ENCODE peak calls at places on chromosomes 16 and 17, in five cellular contexts. Q is fibroblast of mammary gland, W is fibroblast of the aortic adventitia, Z is GM12878, Y is endodermal cell. N is an unnamed sample.

GRCh38 chr17:77420804-77421634 is 280.2 kb downstream of the SEC14L1 start:
- DNase-seq in Q (peak), W (peak), Z (no peak), Y (peak), N (peak)

GRCh38 chr17:35735036-35735805 is 3.8 kb downstream of the RASL10B start:
- DNase-seq in Q (no peak), W (no peak), Z (no peak), Y (no peak), N (peak)

GRCh38 chr17:2635675-2636074 is 42.2 kb downstream of the PAFAH1B1 start:
- DNase-seq in Q (no peak), W (no peak), Z (no peak), Y (no peak), N (no peak)

GRCh38 chr16:86504315-86505184 is 5.8 kb upstream of the FOXF1 start:
- DNase-seq in Q (no peak), W (no peak), Z (no peak), Y (no peak), N (no peak)

GRCh38 chr17:81365148-81365600 is 30.1 kb upstream of the BAHCC1 start:
- DNase-seq in Q (peak), W (peak), Z (no peak), Y (peak), N (no peak)

GRCh38 chr17:6525731-6526130 is 30.6 kb downstream of the PITPNM3 start:
- DNase-seq in Q (no peak), W (no peak), Z (no peak), Y (no peak), N (no peak)

GRCh38 chr16:55732496-55732895 is 76.7 kb downstream of the SLC6A2 start:
- DNase-seq in Q (no peak), W (no peak), Z (no peak), Y (no peak), N (no peak)

GRCh38 chr17:65896889-65897288 is 295.0 kb downstream of the CEP112 start:
- DNase-seq in Q (no peak), W (no peak), Z (no peak), Y (no peak), N (no peak)

GRCh38 chr17:16217002-16217635 is at the start of gene PIGL:
- DNase-seq in Q (peak), W (peak), Z (peak), Y (peak), N (peak)

GRCh38 chr17:18172528-18173278 is 10.9 kb upstream of the ALKBH5 start:
- DNase-seq in Q (no peak), W (no peak), Z (no peak), Y (no peak), N (no peak)

GRCh38 chr17:6435051-6435450 is at the start of gene AIPL1:
- DNase-seq in Q (no peak), W (no peak), Z (no peak), Y (no peak), N (no peak)

GRCh38 chr17:30831663-30832437 is at the start of gene ATAD5:
- DNase-seq in Q (peak), W (peak), Z (peak), Y (peak), N (peak)
- TF ChIP-seq CTCF in Q (no peak), W (no peak), Z (no peak), Y (no peak), N (no peak)

GRCh38 chr17:9839433-9839832 is 13.7 kb downstream of the GLP2R start:
- DNase-seq in Q (peak), W (no peak), Z (no peak), Y (peak), N (no peak)
- TF ChIP-seq CTCF in Q (peak), W (no peak), Z (no peak), Y (peak), N (no peak)

DNA sequence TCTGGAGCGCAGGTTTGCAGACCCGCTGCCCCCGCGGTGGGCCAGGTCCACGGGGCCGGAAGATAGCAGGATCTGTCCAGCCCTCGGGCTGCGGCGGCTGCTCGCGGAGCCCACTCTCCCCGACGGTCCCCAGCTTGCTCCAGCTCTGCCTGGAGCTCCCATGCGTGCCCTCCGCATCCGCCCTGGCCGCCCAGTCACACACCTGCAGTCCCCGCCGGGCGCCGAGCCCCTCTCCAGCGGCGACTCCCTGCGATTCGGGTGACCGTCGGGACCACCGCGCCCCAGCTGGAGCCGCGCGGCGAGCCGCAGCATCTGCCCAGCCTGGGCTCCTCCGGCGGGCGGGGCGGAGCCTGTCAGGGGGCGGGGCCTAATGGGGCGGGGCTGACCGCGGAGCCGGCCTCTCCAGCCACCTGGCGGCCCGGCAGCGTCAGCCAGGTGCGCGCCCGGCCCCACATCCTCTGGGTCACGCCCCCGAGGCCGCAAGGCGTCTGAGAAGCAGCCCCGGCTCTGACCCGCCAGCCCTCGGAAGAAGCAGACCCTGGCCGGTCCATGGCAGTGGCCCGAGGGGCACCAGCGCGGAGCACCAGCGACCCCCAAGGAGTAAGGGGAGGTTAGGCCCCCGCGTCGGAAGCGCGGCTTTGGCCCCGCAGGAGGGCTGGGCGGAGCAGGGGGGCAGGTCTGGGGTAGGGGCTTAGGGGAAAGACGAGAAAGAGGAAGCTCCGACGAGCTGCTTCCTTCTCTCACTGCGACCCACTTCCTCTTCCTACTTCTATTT is at the start of gene PIK3R5:
- DNase-seq in Q (no peak), W (no peak), Z (no peak), Y (peak), N (peak)
- TF ChIP-seq CTCF in Q (no peak), W (no peak), Z (peak), Y (peak), N (no peak)

GRCh38 chr17:67262420-67262819 is 17.4 kb upstream of the HELZ start:
- DNase-seq in Q (no peak), W (no peak), Z (no peak), Y (peak), N (no peak)
- TF ChIP-seq CTCF in Q (no peak), W (no peak), Z (no peak), Y (no peak), N (no peak)

GRCh38 chr16:54112807-54113206 is 173.8 kb downstream of the IRX3 start:
- DNase-seq in Q (no peak), W (no peak), Z (no peak), Y (no peak), N (no peak)

GRCh38 chr16:54116126-54116525 is 170.5 kb downstream of the IRX3 start:
- DNase-seq in Q (no peak), W (peak), Z (no peak), Y (no peak), N (no peak)

GRCh38 chr16:54118846-54119245 is 167.7 kb downstream of the IRX3 start:
- DNase-seq in Q (peak), W (peak), Z (no peak), Y (no peak), N (no peak)

GRCh38 chr16:54110582-54110981 is 176.0 kb downstream of the IRX3 start:
- DNase-seq in Q (no peak), W (no peak), Z (no peak), Y (no peak), N (no peak)

GRCh38 chr16:54115558-54115957 is 171.0 kb downstream of the IRX3 start:
- DNase-seq in Q (no peak), W (no peak), Z (no peak), Y (no peak), N (no peak)
- TF ChIP-seq CTCF in Q (no peak), W (no peak), Z (no peak), Y (no peak), N (no peak)

DNA sequence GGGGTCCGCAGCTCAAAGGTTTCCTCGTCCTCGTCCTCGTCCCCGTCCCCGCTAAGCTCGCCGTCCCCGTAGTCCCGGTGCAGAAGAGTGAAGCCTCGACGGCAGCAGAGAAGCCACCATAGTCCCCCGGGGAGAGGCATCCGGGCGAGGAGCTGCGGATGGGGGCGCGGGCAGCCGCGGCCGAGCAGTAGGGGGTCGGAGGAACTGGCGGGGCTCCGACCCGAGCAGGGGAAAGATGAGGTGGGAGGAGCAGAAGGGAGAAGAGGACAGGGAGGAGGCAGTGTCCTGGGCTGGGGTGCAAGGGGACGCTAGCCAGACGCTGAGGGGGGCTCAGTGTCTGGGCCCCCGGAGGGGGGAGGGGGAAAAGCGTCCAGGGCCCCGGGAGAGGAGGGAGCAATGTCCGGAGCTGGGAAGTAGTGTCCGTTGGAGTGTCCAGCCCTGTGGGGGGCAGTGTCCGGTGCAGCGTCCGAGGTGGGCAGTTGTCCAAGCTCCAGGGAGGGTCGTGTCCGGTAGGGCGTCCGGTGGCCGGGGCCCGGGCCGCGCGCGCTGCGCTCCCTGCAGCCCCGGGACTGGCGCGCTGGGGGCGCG is at the start of gene PLEKHH3:
- DNase-seq in Q (no peak), W (no peak), Z (no peak), Y (no peak), N (no peak)
- TF ChIP-seq CTCF in Q (no peak), W (peak), Z (no peak), Y (peak), N (peak)

DNA sequence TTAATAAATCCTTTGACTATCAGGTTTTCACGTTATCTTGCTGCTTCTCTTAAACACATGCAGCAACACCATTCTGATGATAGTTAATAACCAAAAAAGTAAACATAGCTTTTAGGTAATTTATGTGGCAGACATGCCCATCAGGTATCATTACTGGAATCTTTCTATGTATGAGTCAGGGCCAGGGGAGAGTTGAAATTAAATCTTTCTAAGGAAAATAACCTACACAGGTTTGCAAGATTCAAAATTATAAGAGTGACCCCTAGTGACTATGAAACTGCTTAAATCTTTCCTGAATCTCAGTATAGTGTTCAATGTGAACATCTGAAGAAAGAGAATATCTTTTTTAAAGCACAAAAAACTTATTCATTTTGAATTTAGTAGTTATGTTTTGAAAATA is 666.6 kb downstream of the CDH11 start:
- DNase-seq in Q (peak), W (peak), Z (no peak), Y (no peak), N (no peak)
- TF ChIP-seq CTCF in Q (peak), W (peak), Z (no peak), Y (no peak), N (no peak)

GRCh38 chr16:50889276-50889675 is 147.4 kb downstream of the CYLD start:
- DNase-seq in Q (no peak), W (no peak), Z (no peak), Y (no peak), N (no peak)

GRCh38 chr16:50884066-50884860 is 142.4 kb downstream of the CYLD start:
- DNase-seq in Q (no peak), W (no peak), Z (no peak), Y (peak), N (no peak)

GRCh38 chr16:50889746-50890145 is 147.9 kb downstream of the CYLD start:
- DNase-seq in Q (no peak), W (no peak), Z (no peak), Y (no peak), N (no peak)

GRCh38 chr16:50887500-50887899 is 145.6 kb downstream of the CYLD start:
- DNase-seq in Q (no peak), W (no peak), Z (no peak), Y (no peak), N (no peak)

DNA sequence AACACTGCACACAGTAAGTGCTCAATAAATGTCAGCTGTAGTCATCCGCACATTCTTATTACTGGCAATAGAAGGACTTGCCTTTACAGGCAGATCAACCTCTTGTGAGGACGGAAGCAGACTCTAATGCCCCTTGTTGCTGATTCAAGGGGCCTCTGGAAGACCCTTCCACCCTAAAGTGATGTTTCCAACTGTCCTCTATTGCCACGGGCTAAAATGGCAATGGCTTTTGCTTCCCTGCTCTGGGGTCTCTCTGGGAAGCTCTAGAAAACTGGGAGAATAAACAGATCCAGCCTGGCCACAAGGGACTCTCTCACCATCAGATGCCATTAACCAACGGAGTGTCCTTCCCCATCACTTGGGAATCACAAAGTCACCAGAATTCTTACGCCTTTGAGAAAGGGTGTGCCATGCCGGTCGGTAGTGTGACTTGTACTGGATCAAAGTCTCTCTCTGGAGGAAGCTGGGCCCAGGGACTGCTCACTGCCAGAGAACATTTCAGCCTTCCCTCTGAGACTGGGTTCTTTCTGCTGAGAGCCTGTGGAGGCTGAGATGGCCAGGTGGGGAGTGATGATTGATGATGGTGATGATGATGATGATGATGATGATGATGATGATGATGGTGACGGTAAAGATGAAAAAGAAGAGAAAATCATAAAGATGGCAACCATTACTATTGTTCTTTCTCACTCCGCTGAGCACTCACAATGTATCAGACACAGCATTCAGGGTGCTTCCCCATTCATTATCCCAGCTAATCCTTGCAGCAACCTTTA is 146.8 kb downstream of the CYLD start:
- DNase-seq in Q (no peak), W (no peak), Z (no peak), Y (no peak), N (no peak)
- TF ChIP-seq CTCF in Q (no peak), W (no peak), Z (no peak), Y (no peak), N (no peak)

DNA sequence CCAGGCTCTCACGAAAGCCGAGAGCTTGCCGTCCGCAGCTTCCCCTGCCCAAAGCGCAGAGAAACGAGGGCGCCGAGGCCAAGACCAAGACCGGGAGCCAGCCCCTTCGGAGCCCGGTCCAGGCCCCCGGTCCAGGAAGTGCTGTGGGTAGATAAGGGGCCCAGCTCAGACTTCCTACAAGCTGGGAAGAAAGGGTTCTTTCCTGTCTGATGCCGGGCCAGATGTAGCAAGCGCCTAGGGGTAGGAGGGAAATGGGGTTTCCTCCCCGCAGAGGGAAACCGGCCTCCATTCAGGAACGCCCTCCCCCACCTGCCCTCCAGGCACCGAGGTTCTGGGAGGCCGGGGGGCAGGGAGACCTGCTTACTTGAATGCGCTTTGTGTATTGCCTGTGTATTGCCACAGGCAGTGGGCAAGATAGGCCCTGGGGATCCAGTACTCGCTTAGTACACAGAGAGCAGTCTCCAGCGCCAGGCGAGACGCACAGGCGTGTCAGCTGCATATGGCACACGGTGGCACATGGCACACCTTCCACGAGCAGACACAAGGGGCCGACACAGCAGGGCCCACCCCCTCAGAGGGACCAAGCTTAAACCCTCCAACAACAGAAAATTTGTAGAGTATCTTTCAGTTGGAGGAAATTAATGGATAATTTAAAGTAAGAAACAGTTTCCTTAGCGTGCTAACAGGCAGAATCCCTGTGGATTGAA is 1.0 kb upstream of the CYB561 start:
- DNase-seq in Q (no peak), W (peak), Z (no peak), Y (peak), N (no peak)
- TF ChIP-seq CTCF in Q (no peak), W (no peak), Z (no peak), Y (no peak), N (no peak)

GRCh38 chr17:39678340-39679116 is 9.3 kb downstream of the PGAP3 start:
- DNase-seq in Q (no peak), W (no peak), Z (no peak), Y (no peak), N (peak)
- TF ChIP-seq CTCF in Q (no peak), W (no peak), Z (no peak), Y (peak), N (no peak)